ENCODE peak calls at places on chromosomes 7 and 10, in four cellular contexts. Y is ascending aorta; S is activated T-cell treated with anti-CD3 and anti-CD28 coated beads, Interleukin-2, amount 50 U/mL, for 4 hours; W is HT1080. B is an unnamed sample.

GRCh38 chr10:7267142-7267541 is 143.7 kb downstream of the SFMBT2 start:
- DNase-seq in Y (no peak), S (no peak), W (no peak), B (no peak)

GRCh38 chr7:100699018-100699417 is 5.0 kb upstream of the GIGYF1 start:
- DNase-seq in W (no peak), S (no peak), Y (no peak), B (no peak)

GRCh38 chr7:158824028-158824427 is 5.3 kb downstream of the ESYT2 start:
- DNase-seq in S (peak; percentile 40), Y (no peak), W (no peak), B (no peak)

GRCh38 chr7:77427996-77428603 is 12.0 kb upstream of the GSAP start:
- DNase-seq in S (no peak), Y (no peak), W (peak; percentile 97), B (no peak)

GRCh38 chr7:54189330-54189729 is 352.8 kb upstream of the VSTM2A start:
- DNase-seq in S (no peak), W (no peak), Y (no peak), B (no peak)

GRCh38 chr7:27091936-27092752 is 3.7 kb downstream of the HOXA1 start:
- DNase-seq in S (no peak), W (no peak), Y (no peak), B (no peak)

GRCh38 chr10:15167411-15168295 is 840 bp downstream of the NMT2 start:
- DNase-seq in W (peak; percentile 63), Y (no peak), S (peak; percentile 15), B (peak; percentile 44)

GRCh38 chr10:113126506-113127192 is 176.6 kb downstream of the TCF7L2 start:
- DNase-seq in Y (no peak), W (no peak), S (no peak), B (peak; percentile 40)

GRCh38 chr10:100009283-100009792 is 409 bp downstream of the DNMBP start:
- DNase-seq in Y (no peak), W (peak; percentile 27), S (no peak), B (no peak)

GRCh38 chr10:132247943-132248342 is 59.8 kb downstream of the STK32C start:
- DNase-seq in Y (no peak), S (no peak), W (no peak), B (no peak)

GRCh38 chr7:132497098-132497497 is 79.2 kb downstream of the PLXNA4 start:
- DNase-seq in Y (no peak), W (no peak), S (no peak), B (no peak)

B was measured in mucosa of gallbladder.